ENCODE peak calls at places on chromosome 22, in seven cellular contexts. E is HCT116, H is H1, C is K562, P is SK-N-SH, N is GM12878, L is HepG2. U is an unnamed sample.

GRCh38 chr22:40247976-40248375 is 70.3 kb downstream of the TNRC6B start:
- DNase-seq in C (no peak), N (no peak), L (no peak), H (no peak), P (no peak), E (no peak), U (no peak)

GRCh38 chr22:39365406-39365782 is 15.6 kb downstream of the SYNGR1 start:
- DNase-seq in E (no peak), C (no peak), H (no peak), N (no peak), L (no peak), P (no peak), U (no peak)

GRCh38 chr22:38513063-38513462 is 7.0 kb upstream of the DDX17 start:
- DNase-seq in E (no peak), N (no peak), P (peak; percentile 19), L (peak; percentile 42), C (peak; percentile 29), H (no peak), U (no peak)

GRCh38 chr22:19686946-19687345 is 27.4 kb upstream of the SEPTIN5 start:
- DNase-seq in P (no peak), E (no peak), N (no peak), L (no peak), C (peak; percentile 40), H (no peak), U (no peak)

GRCh38 chr22:38700789-38701628 is at the start of gene JOSD1:
- DNase-seq in L (peak; percentile 74), E (peak; percentile 87), P (peak; percentile 91), N (peak; percentile 67), H (peak; percentile 70), C (peak; percentile 83), U (peak; percentile 95)

GRCh38 chr22:47612136-47612910 is 849.9 kb downstream of the TBC1D22A start:
- DNase-seq in N (no peak), L (no peak), H (no peak), P (no peak), E (no peak), C (peak; percentile 27), U (no peak)

GRCh38 chr22:31229402-31230140 is 17.5 kb downstream of the LIMK2 start:
- DNase-seq in H (no peak), L (no peak), C (no peak), N (no peak), E (no peak), P (peak; percentile 46), U (no peak)

GRCh38 chr22:40392618-40393017 is 22.2 kb downstream of the SGSM3 start:
- DNase-seq in H (no peak), P (no peak), N (no peak), L (no peak), C (no peak), E (no peak), U (no peak)

GRCh38 chr22:37844904-37845334 is 785 bp upstream of the ANKRD54 start:
- DNase-seq in E (no peak), P (no peak), C (no peak), H (no peak), L (no peak), N (no peak), U (no peak)

GRCh38 chr22:39901519-39902146 is 749 bp downstream of the GRAP2 start:
- DNase-seq in H (no peak), E (no peak), L (no peak), P (no peak), C (no peak), N (no peak), U (no peak)

GRCh38 chr22:29816539-29816938 is 21.5 kb downstream of the ASCC2 start:
- DNase-seq in N (no peak), L (no peak), C (no peak), E (no peak), H (no peak), P (no peak), U (no peak)

GRCh38 chr22:39469681-39470461 is 13.1 kb downstream of the MGAT3 start:
- DNase-seq in N (no peak), P (peak; percentile 44), E (no peak), H (no peak), C (no peak), L (peak; percentile 75), U (no peak)

GRCh38 chr22:30833328-30833727 is 135.2 kb downstream of the MORC2 start:
- DNase-seq in N (no peak), L (no peak), E (no peak), H (no peak), P (no peak), C (no peak), U (no peak)

GRCh38 chr22:25390297-25391240 is 171.1 kb downstream of the CRYBB2 start:
- DNase-seq in H (no peak), N (no peak), E (no peak), P (no peak), L (peak; percentile 59), C (no peak), U (no peak)

GRCh38 chr22:30826670-30827355 is 132.1 kb downstream of the OSBP2 start:
- DNase-seq in E (no peak), L (no peak), H (no peak), C (no peak), P (no peak), N (no peak), U (no peak)

GRCh38 chr22:20672732-20673131 is 101.2 kb upstream of the SERPIND1 start:
- DNase-seq in C (no peak), L (no peak), E (no peak), P (no peak), N (no peak), H (no peak), U (no peak)

GRCh38 chr22:49968831-49969661 is 8.5 kb downstream of the PIM3 start:
- DNase-seq in H (no peak), E (no peak), N (no peak), C (no peak), L (no peak), P (peak; percentile 27), U (no peak)

GRCh38 chr22:49966716-49967332 is 6.3 kb downstream of the PIM3 start:
- DNase-seq in N (no peak), E (no peak), H (no peak), C (no peak), P (peak; percentile 51), L (peak; percentile 80), U (no peak)

GRCh38 chr22:49966041-49966715 is 5.6 kb downstream of the PIM3 start:
- DNase-seq in H (no peak), C (no peak), N (no peak), P (peak; percentile 30), E (no peak), L (no peak), U (no peak)

GRCh38 chr22:49968313-49968830 is 7.8 kb downstream of the PIM3 start:
- DNase-seq in N (no peak), C (no peak), L (no peak), P (peak; percentile 33), E (no peak), H (no peak), U (no peak)

GRCh38 chr22:49967333-49968241 is 7.0 kb downstream of the PIM3 start:
- DNase-seq in P (peak; percentile 76), N (no peak), L (peak; percentile 70), C (no peak), E (no peak), H (no peak), U (peak; percentile 56)
- TF ChIP-seq JUND in P (no peak), N (no peak), L (no peak), C (no peak), E (no peak), H (no peak), U (no peak)

DNA sequence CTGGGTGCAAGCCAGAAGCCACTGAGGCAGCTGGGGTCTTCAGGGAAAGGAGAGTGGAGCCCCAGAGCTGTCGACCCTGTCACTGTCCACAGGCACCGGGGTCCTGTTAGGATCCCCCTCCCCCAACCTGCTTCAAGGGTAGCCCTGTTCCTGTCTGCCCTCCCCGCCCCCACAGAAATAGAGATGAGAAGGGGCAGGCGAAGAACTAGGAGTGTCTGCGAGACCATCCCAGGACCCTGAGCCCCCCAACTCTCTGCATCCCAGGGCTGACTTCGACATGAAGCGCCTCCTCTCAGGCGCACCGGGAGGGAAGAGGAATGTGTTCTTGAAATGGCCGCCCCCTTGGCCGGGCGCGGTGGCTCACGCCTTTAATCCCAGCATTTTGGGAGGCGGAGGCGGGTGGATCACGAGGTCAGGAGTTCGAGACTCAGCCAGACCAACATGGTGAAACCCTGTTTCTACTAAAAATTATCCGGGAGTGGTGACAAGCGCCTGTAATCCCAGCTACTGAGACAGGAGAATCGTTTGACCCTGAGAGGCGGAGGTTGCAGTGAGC is 607 bp upstream of the ZNF70 start:
- DNase-seq in H (no peak), P (no peak), N (no peak), E (no peak), L (no peak), C (peak; percentile 49), U (no peak)
- TF ChIP-seq JUND in H (no peak), P (no peak), N (no peak), E (no peak), L (no peak), C (no peak), U (no peak)

DNA sequence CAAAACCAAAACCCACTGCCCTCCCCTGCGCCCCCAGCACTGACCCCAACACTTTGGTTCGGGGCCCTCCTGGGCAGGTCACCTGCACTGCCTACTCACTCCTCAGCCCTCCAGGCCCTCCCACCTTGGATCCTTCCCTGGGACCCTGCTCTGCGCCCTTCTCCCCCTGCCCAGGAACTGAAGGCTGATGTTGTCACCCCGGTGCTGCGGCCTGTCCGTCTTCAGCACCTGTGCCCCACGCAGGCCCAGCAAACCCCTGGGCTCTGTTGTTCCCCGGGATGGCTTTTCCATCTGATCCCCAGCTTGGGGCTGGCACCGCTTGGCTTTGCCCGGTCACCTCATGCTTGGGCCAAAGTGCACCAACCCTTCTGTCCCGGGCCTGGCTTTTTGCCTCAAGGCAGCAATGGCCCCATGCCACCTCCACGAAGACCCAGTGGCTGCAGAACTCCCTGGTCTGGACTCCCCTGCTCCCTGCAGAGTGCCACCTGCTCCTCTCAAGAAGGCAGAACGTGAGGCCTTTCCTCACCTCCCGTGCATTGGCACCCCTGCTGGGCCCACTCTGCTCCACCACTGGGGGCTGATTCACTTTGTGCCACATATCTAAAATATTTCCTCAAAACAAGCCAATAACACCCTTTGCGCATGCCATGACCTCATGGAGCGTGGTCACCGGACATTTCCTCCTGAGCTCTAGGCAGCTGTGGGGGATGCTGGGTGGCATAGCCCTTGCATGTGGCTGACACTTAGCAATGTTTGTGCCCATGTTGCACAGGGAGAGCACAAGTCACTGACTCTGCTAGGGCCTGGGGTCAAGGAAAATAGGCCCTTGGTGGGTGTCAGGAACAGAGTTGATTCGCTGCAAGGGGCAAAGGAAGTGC is 8.8 kb downstream of the PPM1F start:
- DNase-seq in E (no peak), C (no peak), L (no peak), P (no peak), H (no peak), N (no peak), U (no peak)
- TF ChIP-seq JUND in E (no peak), C (no peak), L (no peak), P (no peak), H (no peak), N (no peak), U (no peak)

GRCh38 chr22:46057206-46057605 is 80.2 kb upstream of the WNT7B start:
- DNase-seq in P (no peak), L (no peak), N (no peak), E (no peak), H (no peak), C (no peak), U (no peak)

GRCh38 chr22:46056169-46057041 is 79.4 kb upstream of the WNT7B start:
- DNase-seq in N (no peak), E (no peak), H (no peak), L (no peak), C (no peak), P (peak; percentile 68), U (peak; percentile 44)

GRCh38 chr22:46058591-46059519 is 81.9 kb upstream of the WNT7B start:
- DNase-seq in C (no peak), E (no peak), H (no peak), N (no peak), L (no peak), P (peak; percentile 59), U (no peak)

GRCh38 chr22:46055851-46056168 is 78.8 kb upstream of the WNT7B start:
- DNase-seq in N (no peak), L (no peak), H (no peak), E (no peak), P (no peak), C (no peak), U (no peak)

GRCh38 chr22:46057762-46058420 is 80.9 kb upstream of the WNT7B start:
- DNase-seq in E (no peak), H (no peak), L (no peak), N (peak; percentile 56), C (no peak), P (peak; percentile 58), U (peak; percentile 71)
- TF ChIP-seq JUND in E (no peak), H (no peak), L (no peak), N (no peak), C (no peak), P (no peak), U (no peak)